ENCODE peak calls at places on chromosome 18, in four cellular contexts. H is esophagus squamous epithelium, N is AG04450, O is brain microvascular endothelial cell. C is an unnamed sample.

GRCh38 chr18:3264362-3264761 is 2.4 kb downstream of the MYL12B start:
- DNase-seq in H (no peak), N (no peak), O (no peak), C (no peak)

GRCh38 chr18:59087391-59087790 is 52.3 kb upstream of the SEC11C start:
- DNase-seq in H (no peak), N (no peak), O (no peak), C (no peak)

GRCh38 chr18:74226666-74227065 is 65.1 kb downstream of the CYB5A start:
- DNase-seq in H (no peak), N (no peak), O (no peak), C (no peak)

GRCh38 chr18:45935591-45936335 is 31.4 kb downstream of the EPG5 start:
- DNase-seq in H (no peak), N (peak), O (peak), C (no peak)

GRCh38 chr18:376307-376706 is 108.5 kb upstream of the THOC1 start:
- DNase-seq in H (no peak), N (no peak), O (no peak), C (no peak)

GRCh38 chr18:3383381-3383915 is 66.5 kb upstream of the TGIF1 start:
- DNase-seq in H (no peak), N (no peak), O (no peak), C (no peak)

GRCh38 chr18:3388323-3388722 is 61.6 kb upstream of the TGIF1 start:
- DNase-seq in H (no peak), N (no peak), O (no peak), C (no peak)

GRCh38 chr18:22170421-22171262 is 1.3 kb downstream of the GATA6 start:
- DNase-seq in H (no peak), N (peak), O (peak), C (peak)

GRCh38 chr18:74290831-74291770 is 662 bp downstream of the CYB5A start:
- DNase-seq in H (no peak), N (no peak), O (no peak), C (peak)

GRCh38 chr18:1564793-1565192 is 660.1 kb downstream of the ADCYAP1 start:
- DNase-seq in H (no peak), N (no peak), O (no peak), C (no peak)

GRCh38 chr18:58095655-58096054 is 51.6 kb downstream of the NEDD4L start:
- DNase-seq in H (no peak), N (no peak), O (no peak), C (no peak)

GRCh38 chr18:67875936-67876335 is 359.4 kb upstream of the DSEL start:
- DNase-seq in H (no peak), N (no peak), O (peak), C (no peak)

GRCh38 chr18:78589916-78590437 is 389.6 kb upstream of the SALL3 start:
- DNase-seq in H (no peak), N (no peak), O (no peak), C (no peak)

GRCh38 chr18:54946149-54946581 is 13.1 kb downstream of the CCDC68 start:
- DNase-seq in H (no peak), N (no peak), O (peak), C (peak)

GRCh38 chr18:75070625-75071483 is 138.1 kb downstream of the PTGR3 start:
- DNase-seq in H (peak), N (peak), O (peak), C (no peak)

GRCh38 chr18:4455113-4455811 is at the start of gene DLGAP1:
- DNase-seq in H (no peak), N (no peak), O (peak), C (no peak)

GRCh38 chr18:57833441-57834101 is 30.5 kb upstream of the ATP8B1 start:
- DNase-seq in H (no peak), N (no peak), O (peak), C (no peak)

GRCh38 chr18:8324343-8325065 is 284.7 kb upstream of the RAB12 start:
- DNase-seq in H (no peak), N (no peak), O (no peak), C (no peak)

GRCh38 chr18:8052237-8052701 is 485.2 kb downstream of the PTPRM start:
- DNase-seq in H (no peak), N (no peak), O (peak), C (no peak)

GRCh38 chr18:48799724-48800315 is 150.9 kb downstream of the SMAD7 start:
- DNase-seq in H (no peak), N (no peak), O (no peak), C (peak)
- H3K27ac ChIP-seq in H (no peak), N (no peak), O (no peak), C (peak)

GRCh38 chr18:25233582-25234362 is 118.2 kb downstream of the ZNF521 start:
- DNase-seq in H (no peak), N (no peak), O (peak), C (no peak)

GRCh38 chr18:25234363-25234639 is 117.7 kb downstream of the ZNF521 start:
- DNase-seq in H (no peak), N (no peak), O (no peak), C (no peak)

GRCh38 chr18:25234740-25235345 is 117.1 kb downstream of the ZNF521 start:
- DNase-seq in H (no peak), N (no peak), O (no peak), C (no peak)

GRCh38 chr18:25236736-25237135 is 115.2 kb downstream of the ZNF521 start:
- DNase-seq in H (no peak), N (no peak), O (no peak), C (no peak)

DNA sequence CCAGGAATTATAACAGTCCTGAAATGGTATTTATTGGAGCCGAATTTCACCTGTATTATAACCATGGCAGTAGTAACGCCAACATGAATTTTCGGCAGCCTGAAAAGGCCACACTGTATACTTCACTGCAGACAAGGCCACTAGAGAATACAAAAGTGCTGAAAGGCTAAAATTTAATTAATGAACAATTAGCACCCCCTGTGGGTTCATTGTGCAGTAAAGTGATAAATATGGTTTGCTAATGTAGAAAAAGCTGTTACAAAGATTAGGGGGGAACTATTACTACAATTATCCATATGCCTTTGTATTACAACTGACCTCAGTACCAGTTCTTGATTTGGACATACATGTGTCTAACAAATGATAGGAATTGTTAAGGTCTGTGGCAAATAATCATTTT is 116.3 kb downstream of the ZNF521 start:
- DNase-seq in H (no peak), N (no peak), O (no peak), C (no peak)
- TF ChIP-seq CTCF in H (no peak), N (no peak), O (no peak), C (peak)

GRCh38 chr18:24170389-24170788 is 31.5 kb downstream of the CABYR start:
- DNase-seq in H (no peak), N (no peak), O (no peak), C (no peak)
- H3K27ac ChIP-seq in H (no peak), N (no peak), O (no peak), C (no peak)

GRCh38 chr18:31686572-31686971 is 2.2 kb upstream of the B4GALT6 start:
- DNase-seq in H (no peak), N (no peak), O (no peak), C (no peak)

GRCh38 chr18:31685097-31686082 is 1.0 kb upstream of the B4GALT6 start:
- DNase-seq in H (no peak), N (no peak), O (peak), C (peak)

GRCh38 chr18:31687016-31687415 is 2.6 kb upstream of the B4GALT6 start:
- DNase-seq in H (no peak), N (no peak), O (no peak), C (no peak)

GRCh38 chr18:31688601-31689000 is 4.2 kb upstream of the B4GALT6 start:
- DNase-seq in H (no peak), N (no peak), O (no peak), C (no peak)

GRCh38 chr18:31687529-31687928 is 3.1 kb upstream of the B4GALT6 start:
- DNase-seq in H (no peak), N (no peak), O (no peak), C (no peak)
- TF ChIP-seq CTCF in H (peak), N (peak), O (peak), C (no peak)

DNA sequence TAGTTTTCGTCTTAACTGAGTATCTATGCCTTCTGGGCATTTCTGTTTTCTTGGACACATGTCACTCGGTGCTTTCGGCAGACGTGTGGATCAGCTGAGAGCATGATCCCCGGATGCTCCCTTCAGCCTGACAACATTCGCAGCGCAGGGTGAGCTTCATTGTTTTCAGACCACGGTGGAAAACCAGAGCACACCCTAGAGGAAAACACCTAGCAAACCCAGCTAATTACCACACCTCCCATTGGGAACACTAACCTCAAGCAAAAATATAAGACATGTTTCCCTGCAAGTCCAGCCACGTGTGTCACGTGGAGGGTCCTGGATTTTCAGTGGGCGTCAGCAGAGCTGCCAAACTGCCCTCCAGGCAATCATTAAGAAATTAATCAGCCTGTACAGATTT is 31.0 kb downstream of the ANKRD29 start:
- DNase-seq in H (no peak), N (no peak), O (no peak), C (no peak)
- H3K27ac ChIP-seq in H (no peak), N (no peak), O (no peak), C (no peak)

GRCh38 chr18:12639990-12640880 is 17.7 kb downstream of the SPIRE1 start:
- DNase-seq in H (no peak), N (peak), O (peak), C (no peak)
- TF ChIP-seq CTCF in H (peak), N (peak), O (peak), C (peak)

GRCh38 chr18:6487027-6487426 is 72.3 kb upstream of the L3MBTL4 start:
- DNase-seq in H (no peak), N (no peak), O (no peak), C (no peak)

GRCh38 chr18:6484659-6485058 is 69.9 kb upstream of the L3MBTL4 start:
- DNase-seq in H (no peak), N (no peak), O (no peak), C (no peak)

GRCh38 chr18:6487968-6488367 is 73.3 kb upstream of the L3MBTL4 start:
- DNase-seq in H (no peak), N (no peak), O (no peak), C (no peak)

GRCh38 chr18:6488956-6489355 is 74.2 kb upstream of the L3MBTL4 start:
- DNase-seq in H (no peak), N (no peak), O (no peak), C (no peak)

GRCh38 chr18:6486313-6486712 is 71.6 kb upstream of the L3MBTL4 start:
- DNase-seq in H (no peak), N (no peak), O (no peak), C (no peak)
- H3K27ac ChIP-seq in H (no peak), N (no peak), O (no peak), C (no peak)

GRCh38 chr18:70074091-70074490 is 126.4 kb upstream of the CD226 start:
- DNase-seq in H (no peak), N (peak), O (no peak), C (no peak)

GRCh38 chr18:70069965-70070364 is 122.3 kb upstream of the CD226 start:
- DNase-seq in H (no peak), N (no peak), O (no peak), C (no peak)

GRCh38 chr18:70072678-70073077 is 125.0 kb upstream of the CD226 start:
- DNase-seq in H (no peak), N (peak), O (peak), C (no peak)

GRCh38 chr18:70073442-70073841 is 125.8 kb upstream of the CD226 start:
- DNase-seq in H (no peak), N (no peak), O (no peak), C (no peak)

GRCh38 chr18:70075906-70076305 is 128.2 kb upstream of the CD226 start:
- DNase-seq in H (no peak), N (no peak), O (no peak), C (no peak)
- TF ChIP-seq CTCF in H (no peak), N (peak), O (peak), C (no peak)

DNA sequence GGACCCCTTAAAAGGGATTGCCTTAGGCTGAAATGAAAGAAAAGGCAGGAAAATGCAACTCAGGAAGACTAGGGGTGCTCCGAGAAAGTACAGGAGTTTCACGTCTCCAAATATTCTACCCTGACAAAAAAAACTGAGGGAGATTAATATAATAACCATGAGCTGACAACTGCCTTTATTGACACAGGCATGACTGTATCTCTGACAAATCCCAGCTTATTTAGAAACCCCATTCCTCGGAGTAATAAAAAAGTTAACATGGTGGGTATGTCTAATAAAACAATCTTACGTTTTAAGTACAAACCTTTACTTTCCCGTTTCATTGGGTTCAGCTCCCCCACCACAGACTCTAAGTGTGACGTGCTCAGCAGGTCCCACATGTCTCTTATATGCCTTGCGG is 7.9 kb upstream of the RBFA start:
- DNase-seq in H (no peak), N (no peak), O (no peak), C (no peak)
- H3K27ac ChIP-seq in H (no peak), N (no peak), O (no peak), C (no peak)

GRCh38 chr18:62460851-62461300 is 61.9 kb upstream of the ZCCHC2 start:
- DNase-seq in H (no peak), N (no peak), O (peak), C (no peak)

GRCh38 chr18:62457830-62458229 is 65.0 kb upstream of the ZCCHC2 start:
- DNase-seq in H (no peak), N (no peak), O (no peak), C (no peak)

GRCh38 chr18:62458868-62459716 is 63.7 kb upstream of the ZCCHC2 start:
- DNase-seq in H (no peak), N (no peak), O (no peak), C (peak)

GRCh38 chr18:62455222-62455621 is 67.6 kb upstream of the ZCCHC2 start:
- DNase-seq in H (no peak), N (no peak), O (no peak), C (no peak)

DNA sequence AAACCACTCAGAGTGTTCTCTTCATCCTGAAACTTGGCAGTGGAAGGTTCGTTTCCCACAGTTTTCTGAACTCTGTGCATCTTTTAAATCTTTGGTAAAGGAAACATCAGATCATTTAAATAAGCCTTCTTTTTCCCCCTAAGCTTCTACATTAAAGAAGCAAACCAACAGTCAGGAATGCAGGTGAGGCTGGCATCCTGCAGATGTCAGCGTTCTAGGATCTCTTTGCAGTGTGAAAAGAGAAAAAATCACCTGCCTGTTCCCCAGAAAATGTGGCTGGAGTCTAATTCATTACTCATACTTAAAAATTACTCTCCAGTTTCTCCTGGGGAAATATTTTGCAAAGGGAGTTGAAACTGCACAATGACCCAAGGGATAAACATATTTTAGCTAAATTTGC is 64.5 kb upstream of the ZCCHC2 start:
- DNase-seq in H (no peak), N (no peak), O (no peak), C (no peak)
- TF ChIP-seq CTCF in H (no peak), N (no peak), O (no peak), C (no peak)

C was measured in left ventricle myocardium inferior.